ENCODE peak calls at places on chromosomes 13 and 19, in four cellular contexts. H, W, P and M are unnamed samples.

GRCh38 chr13:111389621-111390521 is 69.4 kb downstream of the TEX29 start:
- DNase-seq in H (no peak), W (no peak), P (no peak), M (peak; percentile 77)

GRCh38 chr19:2167896-2168618 is 4.3 kb downstream of the DOT1L start:
- DNase-seq in H (peak; percentile 63), W (no peak), P (no peak), M (no peak)

GRCh38 chr19:39171479-39172465 is 25.0 kb upstream of the NCCRP1 start:
- DNase-seq in H (no peak), W (no peak), P (peak; percentile 85), M (no peak)

GRCh38 chr13:98977568-98978270 is at the start of gene DOCK9:
- DNase-seq in H (peak; percentile 34), W (no peak), P (no peak), M (no peak)

GRCh38 chr13:93984070-93984469 is 495.4 kb downstream of the DCT start:
- DNase-seq in H (no peak), W (no peak), P (no peak), M (no peak)

GRCh38 chr13:41565221-41565620 is 107.9 kb downstream of the RGCC start:
- DNase-seq in H (no peak), W (no peak), P (no peak), M (no peak)

GRCh38 chr19:49489601-49490167 is 2.3 kb downstream of the RPL13A start:
- DNase-seq in H (no peak), W (no peak), P (no peak), M (no peak)

GRCh38 chr19:2962018-2962670 is 15.2 kb upstream of the TLE6 start:
- DNase-seq in H (peak; percentile 47), W (no peak), P (peak; percentile 77), M (no peak)

GRCh38 chr13:84902243-84902642 is 897.0 kb downstream of the SLITRK6 start:
- DNase-seq in H (no peak), W (no peak), P (no peak), M (no peak)

GRCh38 chr19:584240-585001 is 5.3 kb upstream of the HCN2 start:
- DNase-seq in H (peak; percentile 45), W (no peak), P (peak; percentile 95), M (no peak)

GRCh38 chr19:12821761-12822160 is 12.6 kb downstream of the RTBDN start:
- DNase-seq in H (no peak), W (no peak), P (no peak), M (no peak)

GRCh38 chr19:11356074-11356397 is 804 bp downstream of the PLPPR2 start:
- DNase-seq in H (no peak), W (no peak), P (no peak), M (no peak)
- H3K9me3 ChIP-seq in H (no peaks in the 10 kb centered on the region), W (no peaks in the 10 kb centered on the region), P (no peaks in the 10 kb centered on the region), M (no peaks in the 10 kb centered on the region)

DNA sequence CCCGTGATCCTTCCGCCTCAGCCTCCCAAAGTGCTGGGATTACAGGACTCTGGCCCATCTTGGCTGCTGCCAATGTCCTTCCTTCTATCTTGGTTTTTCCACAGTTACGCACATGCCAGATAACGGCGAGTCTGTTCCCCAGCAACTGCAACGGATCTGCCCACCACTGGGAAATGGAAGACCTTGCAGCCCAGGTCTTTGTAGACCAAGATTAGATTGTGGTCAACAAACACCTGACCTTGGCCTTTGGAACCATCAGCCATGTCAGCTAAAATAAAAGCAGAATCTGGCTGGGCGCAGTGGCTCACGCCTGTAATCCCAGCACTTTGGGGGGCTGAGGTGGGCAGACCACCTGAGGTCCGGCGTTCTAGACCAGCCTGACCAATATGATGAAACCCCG is 10.4 kb upstream of the LDLR start:
- DNase-seq in H (no peak), W (no peak), P (no peak), M (no peak)
- TF ChIP-seq POLR2AphosphoS5 in H (no peak), W (no peak), P (no peak), M (no peak)

GRCh38 chr19:23563326-23563725 is 123.7 kb downstream of the ZNF675 start:
- DNase-seq in H (no peak), W (no peak), P (no peak), M (peak; percentile 70)

GRCh38 chr19:23558541-23558940 is 128.5 kb downstream of the ZNF675 start:
- DNase-seq in H (no peak), W (no peak), P (no peak), M (no peak)

GRCh38 chr19:23557381-23557780 is 129.6 kb downstream of the ZNF675 start:
- DNase-seq in H (no peak), W (no peak), P (no peak), M (peak; percentile 52)

GRCh38 chr19:23561341-23561740 is 125.7 kb downstream of the ZNF675 start:
- DNase-seq in H (no peak), W (no peak), P (no peak), M (no peak)

GRCh38 chr19:23560051-23560450 is 127.0 kb downstream of the ZNF675 start:
- DNase-seq in H (no peak), W (no peak), P (no peak), M (no peak)
- H3K9me3 ChIP-seq in H (no peaks in the 10 kb centered on the region), W (no peaks in the 10 kb centered on the region), P (no peaks in the 10 kb centered on the region), M (no peaks in the 10 kb centered on the region)

GRCh38 chr13:46982856-46983582 is 86.2 kb upstream of the HTR2A start:
- DNase-seq in H (peak; percentile 12), W (no peak), P (no peak), M (no peak)
- TF ChIP-seq POLR2AphosphoS5 in H (no peak), W (no peak), P (no peak), M (no peak)

GRCh38 chr13:95236774-95237173 is 64.5 kb downstream of the ABCC4 start:
- DNase-seq in H (no peak), W (no peak), P (no peak), M (no peak)

GRCh38 chr13:95235199-95235726 is 66.0 kb downstream of the ABCC4 start:
- DNase-seq in H (no peak), W (no peak), P (no peak), M (no peak)

GRCh38 chr13:95239293-95239692 is 62.0 kb downstream of the ABCC4 start:
- DNase-seq in H (no peak), W (no peak), P (no peak), M (no peak)

GRCh38 chr13:95235944-95236343 is 65.3 kb downstream of the ABCC4 start:
- DNase-seq in H (no peak), W (no peak), P (no peak), M (no peak)

DNA sequence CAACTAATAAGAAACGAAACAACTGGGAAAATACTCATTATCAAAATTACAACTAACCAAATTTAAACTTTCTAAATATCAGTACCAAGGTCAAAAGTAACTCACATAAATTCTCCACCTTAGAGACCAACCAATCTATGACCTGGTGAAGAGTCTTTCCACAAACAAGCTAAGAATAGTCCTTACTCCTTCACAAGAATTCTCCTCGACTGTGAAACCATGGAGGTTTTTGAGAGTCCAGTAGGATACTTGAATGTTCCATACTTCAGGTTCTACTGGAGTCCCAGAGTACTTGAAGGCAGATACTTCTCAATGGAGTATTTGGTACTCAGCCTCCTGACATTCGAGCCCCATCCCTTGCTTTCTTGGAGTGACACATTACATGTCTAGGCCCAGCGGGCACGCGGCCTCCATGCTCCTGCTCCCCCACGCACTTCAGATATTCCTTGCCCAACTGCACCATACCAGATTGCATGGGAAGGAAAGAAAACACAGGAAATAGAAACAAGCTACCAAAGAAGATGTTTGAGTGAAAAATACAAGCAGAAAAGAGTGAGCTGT is 63.9 kb downstream of the ABCC4 start:
- DNase-seq in H (no peak), W (no peak), P (no peak), M (no peak)
- H3K9me3 ChIP-seq in H (no peaks in the 10 kb centered on the region), W (no peaks in the 10 kb centered on the region), P (no peaks in the 10 kb centered on the region), M (no peaks in the 10 kb centered on the region)

GRCh38 chr13:51331354-51331861 is 8.1 kb upstream of the SERPINE3 start:
- DNase-seq in H (no peak), W (no peak), P (no peak), M (no peak)

GRCh38 chr13:51326782-51327181 is 12.7 kb upstream of the SERPINE3 start:
- DNase-seq in H (no peak), W (no peak), P (no peak), M (no peak)

GRCh38 chr13:51330741-51331140 is 8.8 kb upstream of the SERPINE3 start:
- DNase-seq in H (no peak), W (no peak), P (no peak), M (no peak)

GRCh38 chr13:51325837-51326236 is 13.7 kb upstream of the SERPINE3 start:
- DNase-seq in H (no peak), W (no peak), P (no peak), M (no peak)

DNA sequence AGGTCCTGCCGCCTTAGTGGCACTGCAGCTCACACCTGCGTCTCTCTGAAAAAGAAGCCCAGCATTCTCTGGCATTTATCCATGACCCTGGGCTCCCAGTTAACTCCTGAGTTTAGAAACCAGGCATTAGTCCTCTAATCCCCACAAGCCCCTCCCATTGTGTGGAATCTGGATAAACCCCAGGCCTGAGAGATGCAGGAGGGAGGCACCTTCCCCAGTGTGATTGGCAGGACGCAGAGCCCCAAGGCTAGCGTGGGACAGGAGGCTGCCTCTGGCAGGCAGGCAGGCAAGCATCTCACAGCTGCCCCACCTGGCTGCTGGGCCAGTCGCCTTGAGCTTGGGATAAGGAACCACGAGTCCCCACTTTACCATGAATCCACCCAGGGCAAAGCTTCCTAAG is 11.0 kb upstream of the SERPINE3 start:
- DNase-seq in H (no peak), W (no peak), P (no peak), M (no peak)
- TF ChIP-seq POLR2AphosphoS5 in H (no peak), W (no peak), P (no peak), M (no peak)

DNA sequence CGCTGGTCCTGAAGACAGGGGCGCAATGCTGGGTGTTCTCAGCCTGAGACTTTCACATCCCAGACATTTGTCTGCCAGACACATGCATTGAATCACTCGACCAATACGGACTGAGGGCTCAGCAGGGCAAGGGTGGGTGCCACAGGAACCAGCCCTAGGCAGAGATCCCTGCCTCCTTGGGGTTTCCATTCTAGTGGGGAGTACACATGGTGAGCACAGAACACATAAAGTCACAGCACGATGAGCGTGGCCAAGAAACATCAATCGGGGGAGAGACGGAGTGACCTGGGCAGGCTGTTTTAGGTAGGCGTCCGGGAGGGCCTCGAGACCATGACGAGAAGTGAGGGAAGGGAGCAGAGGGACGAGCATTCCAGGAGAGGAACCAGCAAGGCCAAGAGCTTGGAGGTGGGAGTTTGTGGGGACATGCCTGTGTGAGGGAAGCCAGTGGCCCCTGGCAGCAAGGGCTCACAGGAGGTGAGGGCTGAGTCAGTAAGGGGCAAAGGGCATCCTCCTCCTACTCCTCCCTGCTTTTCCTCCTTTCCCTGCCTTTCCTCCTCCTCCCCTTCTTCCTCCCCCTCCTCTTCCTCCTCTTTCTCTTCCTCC is 126.3 kb upstream of the PEG3 start:
- DNase-seq in H (no peak), W (no peak), P (no peak), M (no peak)
- H3K9me3 ChIP-seq in H (no peaks in the 10 kb centered on the region), W (no peaks in the 10 kb centered on the region), P (no peaks in the 10 kb centered on the region), M (no peaks in the 10 kb centered on the region)

DNA sequence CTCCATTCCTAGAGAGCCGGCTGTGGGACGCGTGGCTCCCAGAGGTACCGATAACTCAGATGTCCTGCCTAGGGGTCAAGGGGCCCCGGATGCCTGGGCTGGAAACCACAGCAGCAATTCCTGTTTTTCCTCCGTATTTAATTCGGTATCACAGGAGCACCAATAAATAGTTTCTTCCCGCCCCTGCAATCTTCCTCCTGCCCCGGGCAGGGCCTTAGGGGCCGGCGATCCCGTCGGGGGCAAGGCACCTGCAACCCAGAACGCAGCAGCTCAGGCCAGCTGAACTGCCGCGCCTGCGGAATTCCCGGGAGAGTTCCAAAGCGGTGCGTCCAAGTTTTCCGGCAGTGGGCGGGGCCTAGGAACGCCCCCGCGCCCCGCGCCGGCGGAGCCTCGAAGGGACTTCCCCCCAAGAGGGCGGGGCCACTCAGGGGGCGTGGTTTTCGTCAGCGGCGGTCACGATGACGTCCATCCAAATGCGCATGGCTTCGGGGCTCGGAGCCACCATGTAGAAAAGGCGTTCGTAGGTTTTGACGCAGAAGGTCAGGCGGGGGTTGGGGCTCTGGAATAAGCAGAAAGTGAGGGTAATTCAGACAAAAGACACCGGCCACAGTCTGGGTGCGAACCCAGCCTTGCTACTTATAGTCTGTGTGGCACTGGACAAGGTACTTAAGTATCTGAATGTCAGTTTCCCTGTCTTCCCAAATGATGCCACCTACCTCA is 9.7 kb upstream of the LYPD3 start:
- DNase-seq in H (peak; percentile 97), W (peak; percentile 54), P (peak; percentile 99), M (no peak)
- TF ChIP-seq POLR2AphosphoS5 in H (peak; percentile 52), W (peak; percentile 39), P (no peak), M (peak; percentile 82)